ENCODE peak calls at places on chromosomes 11 and 22, in seven cellular contexts. Y is K562, G is GM12878, J is GM12891, C is HepG2, R is H1, K is SK-N-SH. Q is an unnamed sample.

GRCh38 chr11:79274636-79275315 is 166.1 kb downstream of the TENM4 start:
- DNase-seq in C (no peak), G (no peak), Y (no peak), J (no peak), K (no peak), R (no peak), Q (no peak)

GRCh38 chr11:133072858-133073582 is 459.3 kb downstream of the OPCML start:
- DNase-seq in G (no peak), R (no peak), K (no peak), J (no peak), C (no peak), Y (no peak), Q (no peak)

GRCh38 chr11:65637794-65638317 is at the start of gene SIPA1:
- DNase-seq in G (no peak), C (peak), Y (peak), K (peak), R (peak), J (peak), Q (peak)

GRCh38 chr22:35231585-35232084 is 25.7 kb upstream of the HMGXB4 start:
- DNase-seq in Y (peak), G (peak), C (peak), K (peak), R (peak), J (peak), Q (peak)

GRCh38 chr11:33590471-33590870 is 110.2 kb downstream of the C11orf91 start:
- DNase-seq in R (no peak), J (no peak), G (no peak), C (no peak), Y (no peak), K (no peak), Q (no peak)

GRCh38 chr11:32919338-32919737 is 26.7 kb downstream of the QSER1 start:
- DNase-seq in G (no peak), Y (no peak), K (no peak), R (no peak), C (no peak), J (no peak), Q (no peak)

GRCh38 chr22:24436553-24436952 is 9.2 kb downstream of the ADORA2A start:
- DNase-seq in K (peak), C (no peak), G (no peak), J (no peak), R (no peak), Y (no peak), Q (no peak)

GRCh38 chr22:19887251-19887985 is 32.7 kb upstream of the GNB1L start:
- DNase-seq in K (no peak), Y (no peak), G (no peak), R (no peak), J (no peak), C (no peak), Q (no peak)

DNA sequence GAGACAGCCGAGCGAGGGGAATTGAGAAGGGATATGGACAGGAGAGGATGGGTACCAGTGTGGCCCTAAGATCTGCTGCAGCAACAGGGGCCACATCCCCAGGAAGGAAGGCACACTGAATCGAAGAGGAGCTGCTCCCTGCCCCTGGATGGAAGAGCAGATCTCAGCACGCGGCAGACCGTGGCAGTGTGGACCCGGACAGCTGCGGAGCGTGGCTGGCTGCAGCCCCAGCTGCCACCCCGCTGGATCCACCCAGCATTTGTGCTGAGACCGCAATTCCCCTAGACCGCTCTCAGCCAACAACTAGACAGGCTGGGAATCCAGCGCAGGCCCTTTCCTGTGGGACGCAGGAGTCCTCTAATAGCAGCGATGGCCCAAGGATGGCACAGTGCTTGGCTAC is 94.7 kb downstream of the NECTIN1 start:
- DNase-seq in R (no peak), K (no peak), C (no peak), G (no peak), J (no peak), Y (no peak), Q (no peak)
- TF ChIP-seq TAF1 in R (no peak), K (no peak), C (no peak), G (no peak), J (no peak), Y (no peak), Q (no peak)

GRCh38 chr22:46453829-46454220 is 83.6 kb downstream of the CELSR1 start:
- DNase-seq in K (no peak), C (no peak), Y (no peak), R (no peak), J (no peak), G (no peak), Q (no peak)

GRCh38 chr22:46454233-46454909 is 83.0 kb downstream of the CELSR1 start:
- DNase-seq in R (no peak), C (no peak), K (no peak), J (no peak), Y (no peak), G (no peak), Q (no peak)

GRCh38 chr22:46451741-46452140 is 85.7 kb downstream of the CELSR1 start:
- DNase-seq in K (no peak), J (no peak), R (no peak), G (no peak), Y (no peak), C (no peak), Q (no peak)

GRCh38 chr22:46452195-46453005 is 85.0 kb downstream of the CELSR1 start:
- DNase-seq in C (no peak), R (no peak), J (no peak), K (no peak), G (no peak), Y (no peak), Q (no peak)

GRCh38 chr22:46453006-46453828 is 84.2 kb downstream of the CELSR1 start:
- DNase-seq in Y (no peak), R (no peak), G (no peak), J (no peak), K (no peak), C (peak), Q (no peak)
- TF ChIP-seq TAF1 in Y (no peak), R (no peak), G (no peak), J (no peak), K (no peak), C (no peak), Q (no peak)

GRCh38 chr11:106344392-106344791 is 266.9 kb downstream of the AASDHPPT start:
- DNase-seq in C (no peak), J (no peak), G (no peak), K (no peak), R (no peak), Y (no peak), Q (no peak)
- TF ChIP-seq TAF1 in C (no peak), J (no peak), G (no peak), K (no peak), R (no peak), Y (no peak), Q (no peak)

DNA sequence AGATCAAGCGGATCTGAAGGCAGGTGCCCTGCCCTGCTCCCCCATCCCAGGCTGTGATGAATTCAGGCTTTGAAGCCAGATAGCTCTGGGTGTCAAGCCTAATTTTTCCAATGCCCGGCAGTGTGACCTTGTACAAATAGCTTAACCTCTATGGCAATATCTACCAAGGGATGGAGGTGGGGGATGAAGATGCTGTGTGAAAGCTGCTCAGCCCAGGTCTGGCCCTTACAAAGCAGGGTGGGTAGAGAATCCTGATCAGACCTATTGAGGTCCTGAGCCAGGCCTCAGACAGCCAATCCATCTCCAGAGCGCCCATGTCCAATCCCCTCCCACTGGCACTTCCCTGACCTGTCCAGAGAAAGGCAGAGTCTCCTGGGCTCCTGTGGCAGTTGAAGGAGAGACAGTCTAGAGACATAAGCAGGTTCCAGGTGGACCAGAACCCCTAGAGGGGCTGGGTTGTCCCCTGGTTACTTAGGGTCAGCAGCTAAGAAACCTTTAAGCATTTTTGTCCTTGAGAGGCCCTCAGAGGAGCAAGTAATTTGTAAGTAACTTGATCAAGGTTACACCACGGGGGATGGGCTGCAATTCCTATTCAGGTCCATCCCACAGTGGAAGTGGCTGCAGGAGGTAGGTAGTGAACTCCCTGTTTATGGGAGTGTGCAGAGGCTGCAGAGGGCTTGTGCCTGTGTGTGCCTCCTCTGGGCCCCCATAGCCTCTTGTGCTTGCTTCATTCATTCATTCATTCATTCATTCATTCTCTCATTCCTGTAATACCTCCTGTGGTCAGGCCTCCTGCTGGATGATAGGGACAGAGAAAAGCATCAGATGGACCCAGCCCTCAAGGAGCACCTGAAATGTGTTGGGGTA is 10.4 kb downstream of the P2RY2 start:
- DNase-seq in Y (no peak), G (no peak), R (no peak), C (no peak), K (peak), J (no peak), Q (no peak)
- TF ChIP-seq TAF1 in Y (no peak), G (no peak), R (no peak), C (no peak), K (no peak), J (no peak), Q (no peak)

GRCh38 chr11:117193130-117194020 is 5.8 kb upstream of the TAGLN start:
- DNase-seq in G (no peak), C (no peak), Y (no peak), J (no peak), K (no peak), R (no peak), Q (no peak)
- TF ChIP-seq TAF1 in G (no peak), C (no peak), Y (no peak), J (no peak), K (no peak), R (no peak), Q (no peak)